ENCODE peak calls at places on chromosomes 1 and 21, in four cellular contexts. M is psoas muscle, S is cardiac muscle cell, O is colonic mucosa. P is an unnamed sample.

GRCh38 chr21:18545908-18546307 is 142.3 kb upstream of the TMPRSS15 start:
- DNase-seq in M (no peak), S (no peak), O (no peak), P (no peak)

GRCh38 chr1:33274446-33274845 is 18.2 kb downstream of the ZNF362 start:
- DNase-seq in M (no peak), S (no peak), O (no peak), P (no peak)

GRCh38 chr1:7972285-7972684 is 10.8 kb downstream of the PARK7 start:
- DNase-seq in M (no peak), S (no peak), O (no peak), P (no peak)

GRCh38 chr1:175072131-175072941 is 4.7 kb downstream of the TNN start:
- DNase-seq in M (peak; percentile 37), S (peak; percentile 9), O (no peak), P (no peak)

GRCh38 chr21:37562920-37563640 is 196.5 kb downstream of the DYRK1A start:
- DNase-seq in M (peak; percentile 42), S (no peak), O (peak; percentile 50), P (peak; percentile 38)

GRCh38 chr1:68149907-68150306 is 82.4 kb downstream of the WLS start:
- DNase-seq in M (no peak), S (no peak), O (no peak), P (no peak)

GRCh38 chr1:174397261-174397660 is 50.5 kb upstream of the GPR52 start:
- DNase-seq in M (no peak), S (no peak), O (no peak), P (no peak)

GRCh38 chr1:62784509-62785365 is 805 bp downstream of the ATG4C start:
- DNase-seq in M (no peak), S (no peak), O (no peak), P (peak; percentile 2)

GRCh38 chr21:15604424-15604823 is 125.4 kb upstream of the USP25 start:
- DNase-seq in M (no peak), S (peak; percentile 12), O (no peak), P (no peak)

GRCh38 chr1:45972621-45973020 is 159.8 kb downstream of the PIK3R3 start:
- DNase-seq in M (no peak), S (no peak), O (no peak), P (peak; percentile 54)

GRCh38 chr1:150420560-150421265 is 56.8 kb downstream of the RPRD2 start:
- DNase-seq in M (no peak), S (no peak), O (no peak), P (no peak)

GRCh38 chr1:159951551-159951950 is 2.5 kb downstream of the SLAMF9 start:
- DNase-seq in M (no peak), S (no peak), O (no peak), P (no peak)

GRCh38 chr1:180482425-180483275 is 19.7 kb downstream of the ACBD6 start:
- DNase-seq in M (no peak), S (peak; percentile 62), O (peak; percentile 28), P (peak; percentile 53)

GRCh38 chr1:168979303-168979702 is 127.2 kb upstream of the ATP1B1 start:
- DNase-seq in M (no peak), S (no peak), O (no peak), P (no peak)

GRCh38 chr1:63728611-63729226 is 45.1 kb upstream of the ROR1 start:
- DNase-seq in M (no peak), S (no peak), O (no peak), P (no peak)

GRCh38 chr1:206555473-206555935 is 48.2 kb downstream of the RASSF5 start:
- DNase-seq in M (peak; percentile 35), S (peak; percentile 69), O (no peak), P (no peak)

GRCh38 chr1:183023146-183023600 is at the start of gene LAMC1:
- DNase-seq in M (peak; percentile 87), S (peak; percentile 93), O (peak; percentile 67), P (peak; percentile 28)

GRCh38 chr1:222910699-222911098 is 95.9 kb downstream of the DISP1 start:
- DNase-seq in M (no peak), S (no peak), O (no peak), P (no peak)

GRCh38 chr1:100438789-100439188 is 86.5 kb downstream of the CDC14A start:
- DNase-seq in M (no peak), S (no peak), O (no peak), P (no peak)

GRCh38 chr1:15465674-15466073 is 9.1 kb downstream of the CELA2A start:
- DNase-seq in M (no peak), S (no peak), O (no peak), P (no peak)

GRCh38 chr1:65527672-65528071 is 107.2 kb downstream of the LEPR start:
- DNase-seq in M (no peak), S (no peak), O (no peak), P (no peak)

GRCh38 chr21:38297193-38297592 is 40.4 kb downstream of the KCNJ15 start:
- DNase-seq in M (no peak), S (peak; percentile 10), O (no peak), P (no peak)

GRCh38 chr21:35503646-35504045 is 454.5 kb upstream of the RUNX1 start:
- DNase-seq in M (no peak), S (no peak), O (no peak), P (no peak)

GRCh38 chr21:33403786-33404571 is 766 bp downstream of the IFNGR2 start:
- DNase-seq in M (peak; percentile 67), S (peak; percentile 69), O (peak; percentile 69), P (peak; percentile 66)

GRCh38 chr1:207321790-207322530 is 482 bp downstream of the CD55 start:
- DNase-seq in M (no peak), S (peak; percentile 11), O (no peak), P (peak; percentile 34)

GRCh38 chr21:34583926-34584563 is 30.9 kb downstream of the RCAN1 start:
- DNase-seq in M (no peak), S (no peak), O (no peak), P (no peak)

GRCh38 chr1:53553734-53554509 is 94.7 kb downstream of the DMRTB1 start:
- DNase-seq in M (no peak), S (no peak), O (no peak), P (no peak)

GRCh38 chr1:48671578-48671977 is 105.1 kb downstream of the BEND5 start:
- DNase-seq in M (no peak), S (no peak), O (no peak), P (no peak)

GRCh38 chr1:243364866-243365265 is 109.0 kb downstream of the SDCCAG8 start:
- DNase-seq in M (no peak), S (no peak), O (no peak), P (peak; percentile 66)

GRCh38 chr1:228033376-228033775 is 26.6 kb downstream of the WNT3A start:
- DNase-seq in M (no peak), S (no peak), O (no peak), P (no peak)

GRCh38 chr1:174005032-174005431 is 17.1 kb downstream of the RC3H1 start:
- DNase-seq in M (no peak), S (no peak), O (no peak), P (no peak)

GRCh38 chr21:39073063-39073462 is 110.2 kb downstream of the PSMG1 start:
- DNase-seq in M (no peak), S (no peak), O (no peak), P (no peak)

GRCh38 chr21:39088831-39089380 is 94.3 kb downstream of the PSMG1 start:
- DNase-seq in M (peak; percentile 39), S (no peak), O (no peak), P (peak; percentile 14)

GRCh38 chr1:195731385-195731784 is 876.9 kb downstream of the KCNT2 start:
- DNase-seq in M (no peak), S (no peak), O (no peak), P (no peak)

DNA sequence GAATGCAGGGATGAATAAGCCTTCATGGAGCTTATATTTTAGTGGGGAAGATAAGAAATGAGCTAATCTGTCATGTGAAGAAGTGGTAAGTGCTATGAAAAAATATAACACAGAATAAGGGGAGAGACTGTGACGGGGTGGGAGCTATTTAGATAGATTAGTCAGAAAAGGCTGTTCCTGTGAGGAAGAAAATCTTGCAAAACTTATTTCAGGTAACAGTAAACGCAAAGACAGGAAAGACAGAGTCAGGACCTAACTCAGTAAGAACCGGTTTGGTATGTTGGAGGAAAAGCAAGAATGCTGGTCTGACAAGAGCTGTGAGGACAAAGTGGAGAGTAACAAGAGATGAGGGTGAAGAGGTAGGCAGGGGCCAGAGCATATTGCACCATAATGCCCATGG is 22.0 kb downstream of the GNAI3 start:
- DNase-seq in M (no peak), S (peak; percentile 18), O (no peak), P (no peak)
- H3K36me3 ChIP-seq in M (no peaks in the 10 kb centered on the region), S (no peaks in the 10 kb centered on the region), O (no peaks in the 10 kb centered on the region), P (no peaks in the 10 kb centered on the region)

GRCh38 chr1:155880856-155881255 is 21.5 kb downstream of the SYT11 start:
- DNase-seq in M (no peak), S (no peak), O (no peak), P (no peak)
- H3K36me3 ChIP-seq in M (no peaks in the 10 kb centered on the region), S (no peaks in the 10 kb centered on the region), O (no peaks in the 10 kb centered on the region), P (no peaks in the 10 kb centered on the region)

GRCh38 chr1:85705940-85706339 is 2.3 kb downstream of the ZNHIT6 start:
- DNase-seq in M (no peak), S (no peak), O (no peak), P (no peak)

GRCh38 chr1:85697895-85698294 is 10.3 kb downstream of the ZNHIT6 start:
- DNase-seq in M (no peak), S (peak; percentile 17), O (no peak), P (no peak)

DNA sequence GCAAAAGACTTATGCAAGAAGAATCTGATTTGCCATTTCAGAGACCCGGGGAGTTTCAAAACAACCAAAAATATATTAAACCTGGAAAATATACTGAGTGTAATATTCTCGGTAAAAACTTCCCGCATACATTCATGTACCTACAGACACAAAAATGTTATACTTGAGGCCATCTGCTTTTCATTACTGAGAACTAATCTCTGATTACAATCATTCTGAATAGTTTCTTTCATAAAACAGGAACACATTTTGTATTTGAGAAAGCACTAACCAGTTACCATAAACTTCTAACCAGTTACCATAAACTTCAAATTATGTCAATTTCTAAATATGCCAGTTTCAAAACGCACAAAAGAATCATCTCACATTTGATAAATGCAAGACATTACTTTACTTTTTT is 7.8 kb downstream of the ZNHIT6 start:
- DNase-seq in M (no peak), S (no peak), O (no peak), P (no peak)
- H3K36me3 ChIP-seq in M (peaks cover 1% of the 10 kb centered on the region), S (peaks cover 17% of the 10 kb centered on the region), O (no peaks in the 10 kb centered on the region), P (peaks cover 2% of the 10 kb centered on the region)

DNA sequence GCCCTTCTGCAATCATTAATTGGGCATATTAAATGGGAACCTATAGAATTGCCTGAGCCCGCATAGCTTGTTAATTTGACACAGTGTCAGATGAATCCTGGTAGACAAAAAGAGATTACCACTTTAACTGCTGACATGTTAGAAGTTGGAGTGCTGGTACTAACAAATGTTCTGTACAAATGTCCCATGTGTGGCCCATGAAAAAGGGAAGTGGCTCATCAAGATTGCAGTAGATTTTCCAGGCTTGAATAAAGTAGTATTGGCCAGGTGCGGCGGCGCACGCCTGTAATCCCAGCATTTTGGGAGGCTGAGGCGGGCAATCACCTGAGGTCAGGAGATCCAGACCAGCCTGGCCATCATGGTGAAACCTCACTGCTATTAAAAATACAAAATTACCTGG is 45.6 kb downstream of the GNPAT start:
- DNase-seq in M (no peak), S (no peak), O (no peak), P (no peak)
- H3K36me3 ChIP-seq in M (no peaks in the 10 kb centered on the region), S (no peaks in the 10 kb centered on the region), O (no peaks in the 10 kb centered on the region), P (no peaks in the 10 kb centered on the region)

P was measured in small intestine.